ENCODE peak calls at places on chromosome 1, in four cellular contexts. One of them, this sample, is unnamed.

GRCh38 chr1:46819335-46819734 is 20.5 kb downstream of the CYP4B1 start:
- DNase-seq in CD8-positive, alpha-beta memory T cell: no peak
- DNase-seq in fibroblast of villous mesenchyme: no peak
- DNase-seq in fibroblast of lung: no peak
- DNase-seq in this sample: no peak

GRCh38 chr1:30804381-30804780 is 46.8 kb upstream of the LAPTM5 start:
- DNase-seq in CD8-positive, alpha-beta memory T cell: no peak
- DNase-seq in fibroblast of villous mesenchyme: no peak
- DNase-seq in fibroblast of lung: no peak
- DNase-seq in this sample: no peak

GRCh38 chr1:192914092-192914491 is 105.3 kb downstream of the RGS2 start:
- DNase-seq in CD8-positive, alpha-beta memory T cell: no peak
- DNase-seq in fibroblast of villous mesenchyme: no peak
- DNase-seq in fibroblast of lung: no peak
- DNase-seq in this sample: no peak

GRCh38 chr1:71049951-71050598 is 2.5 kb upstream of the PTGER3 start:
- DNase-seq in CD8-positive, alpha-beta memory T cell: peak; percentile 42
- DNase-seq in fibroblast of villous mesenchyme: peak; percentile 75
- DNase-seq in fibroblast of lung: peak; percentile 57
- DNase-seq in this sample: peak; percentile 87

GRCh38 chr1:181396811-181397210 is 86.5 kb upstream of the CACNA1E start:
- DNase-seq in CD8-positive, alpha-beta memory T cell: no peak
- DNase-seq in fibroblast of villous mesenchyme: no peak
- DNase-seq in fibroblast of lung: no peak
- DNase-seq in this sample: no peak

GRCh38 chr1:83942914-83943313 is 56.0 kb downstream of the TTLL7 start:
- DNase-seq in CD8-positive, alpha-beta memory T cell: no peak
- DNase-seq in fibroblast of villous mesenchyme: no peak
- DNase-seq in fibroblast of lung: peak; percentile 71
- DNase-seq in this sample: no peak

GRCh38 chr1:21936366-21937031 is 611 bp downstream of the HSPG2 start:
- DNase-seq in CD8-positive, alpha-beta memory T cell: peak; percentile 9
- DNase-seq in fibroblast of villous mesenchyme: no peak
- DNase-seq in fibroblast of lung: no peak
- DNase-seq in this sample: peak; percentile 51

GRCh38 chr1:25675729-25676476 is 59.3 kb downstream of the MAN1C1 start:
- DNase-seq in CD8-positive, alpha-beta memory T cell: peak; percentile 91
- DNase-seq in fibroblast of villous mesenchyme: no peak
- DNase-seq in fibroblast of lung: no peak
- DNase-seq in this sample: no peak

GRCh38 chr1:234617986-234618725 is 8.2 kb upstream of the IRF2BP2 start:
- DNase-seq in CD8-positive, alpha-beta memory T cell: no peak
- DNase-seq in fibroblast of villous mesenchyme: peak; percentile 85
- DNase-seq in fibroblast of lung: peak; percentile 93
- DNase-seq in this sample: peak; percentile 88

DNA sequence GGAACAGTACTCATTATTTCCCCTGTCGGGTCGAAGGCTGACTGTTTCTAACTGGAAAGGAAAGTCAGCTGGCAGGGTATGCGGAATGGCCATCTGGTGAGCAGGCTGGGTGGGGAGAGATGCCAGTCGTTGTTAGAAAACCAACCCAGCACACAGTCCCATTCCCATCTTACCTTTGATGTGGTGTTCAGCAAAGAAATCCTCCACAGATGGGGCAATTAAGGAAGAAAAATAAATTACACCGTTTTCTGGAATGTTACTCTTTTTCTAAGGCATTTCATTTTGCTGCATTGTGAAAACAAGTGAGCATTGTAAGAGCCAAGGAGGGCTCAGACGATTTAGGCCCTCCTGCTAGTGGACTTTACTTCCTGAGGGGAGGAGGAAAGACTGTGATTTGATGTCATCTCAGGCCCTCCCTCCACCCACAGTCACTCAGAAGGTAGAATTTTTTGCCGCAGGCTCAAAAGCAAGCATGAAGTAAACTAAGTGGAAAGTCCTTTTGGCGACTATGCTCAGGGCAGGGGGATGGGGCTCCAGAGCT is at the start of gene SLC16A4:
- DNase-seq in CD8-positive, alpha-beta memory T cell: no peak
- DNase-seq in fibroblast of villous mesenchyme: peak; percentile 81
- DNase-seq in fibroblast of lung: peak; percentile 86
- DNase-seq in this sample: peak; percentile 86
- H3K4me3 ChIP-seq in CD8-positive, alpha-beta memory T cell: no peak within 1 kb of the TSS
- H3K4me3 ChIP-seq in fibroblast of villous mesenchyme: peak within 1 kb of the TSS; percentile 62
- H3K4me3 ChIP-seq in fibroblast of lung: peak within 1 kb of the TSS; percentile 52
- H3K4me3 ChIP-seq in this sample: peak within 1 kb of the TSS; percentile 58

GRCh38 chr1:156598125-156598524 is 3.2 kb downstream of the GPATCH4 start:
- DNase-seq in CD8-positive, alpha-beta memory T cell: no peak
- DNase-seq in fibroblast of villous mesenchyme: no peak
- DNase-seq in fibroblast of lung: no peak
- DNase-seq in this sample: no peak
- H3K4me3 ChIP-seq in CD8-positive, alpha-beta memory T cell: no peak overlapping the region
- H3K4me3 ChIP-seq in fibroblast of villous mesenchyme: no peak overlapping the region
- H3K4me3 ChIP-seq in fibroblast of lung: no peak overlapping the region
- H3K4me3 ChIP-seq in this sample: no peak overlapping the region

GRCh38 chr1:41662656-41663437 is 178.4 kb upstream of the EDN2 start:
- DNase-seq in CD8-positive, alpha-beta memory T cell: no peak
- DNase-seq in fibroblast of villous mesenchyme: peak; percentile 88
- DNase-seq in fibroblast of lung: peak; percentile 85
- DNase-seq in this sample: peak; percentile 83
- H3K4me3 ChIP-seq in CD8-positive, alpha-beta memory T cell: no peak overlapping the region
- H3K4me3 ChIP-seq in fibroblast of villous mesenchyme: peak overlapping the region; percentile 49
- H3K4me3 ChIP-seq in fibroblast of lung: peak overlapping the region; percentile 57
- H3K4me3 ChIP-seq in this sample: peak overlapping the region; percentile 71

DNA sequence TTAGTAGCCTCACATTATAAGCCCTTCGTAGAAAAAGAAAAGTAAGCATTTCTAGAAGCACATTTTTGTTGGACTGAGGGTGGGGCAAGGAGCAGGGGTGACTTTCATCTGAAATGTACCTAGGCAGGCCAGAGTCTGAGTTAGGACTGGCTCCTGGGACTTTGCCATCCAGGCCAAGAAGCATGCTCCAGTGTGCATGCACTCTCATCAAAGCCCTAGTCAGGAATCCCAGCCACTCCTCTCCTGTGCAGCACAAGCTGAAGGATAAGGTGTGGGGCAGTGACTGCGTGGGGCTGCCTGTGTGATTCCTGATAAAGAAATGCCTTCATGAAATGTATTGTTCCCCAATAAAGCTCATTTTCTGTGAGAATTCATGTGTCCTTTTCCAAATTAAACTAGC is 88.2 kb downstream of the GFI1 start:
- DNase-seq in CD8-positive, alpha-beta memory T cell: no peak
- DNase-seq in fibroblast of villous mesenchyme: no peak
- DNase-seq in fibroblast of lung: no peak
- DNase-seq in this sample: no peak
- H3K4me3 ChIP-seq in CD8-positive, alpha-beta memory T cell: no peak overlapping the region
- H3K4me3 ChIP-seq in fibroblast of villous mesenchyme: no peak overlapping the region
- H3K4me3 ChIP-seq in fibroblast of lung: no peak overlapping the region
- H3K4me3 ChIP-seq in this sample: no peak overlapping the region

DNA sequence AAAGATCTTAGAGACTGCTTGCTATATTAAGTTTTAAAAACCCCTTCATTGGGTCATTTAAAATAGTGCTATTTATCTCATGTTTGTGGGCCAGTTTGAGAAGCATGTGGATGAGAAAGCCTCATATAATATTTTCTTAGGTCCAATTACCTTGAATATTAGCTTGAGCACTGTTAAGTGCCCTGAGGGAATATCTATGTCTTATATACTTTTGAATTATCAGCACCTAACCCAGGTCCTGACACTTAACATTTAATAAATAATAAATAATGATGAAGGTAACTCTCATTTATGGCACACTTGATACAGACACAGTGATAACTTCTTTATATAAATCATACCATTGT is 293 bp upstream of the GBP2 start:
- DNase-seq in CD8-positive, alpha-beta memory T cell: no peak
- DNase-seq in fibroblast of villous mesenchyme: no peak
- DNase-seq in fibroblast of lung: no peak
- DNase-seq in this sample: no peak
- H3K4me3 ChIP-seq in CD8-positive, alpha-beta memory T cell: peak overlapping the region; percentile 59
- H3K4me3 ChIP-seq in fibroblast of villous mesenchyme: peak overlapping the region; percentile 66
- H3K4me3 ChIP-seq in fibroblast of lung: peak overlapping the region; percentile 59
- H3K4me3 ChIP-seq in this sample: peak overlapping the region; percentile 92

GRCh38 chr1:163673756-163674155 is 352.0 kb downstream of the NUF2 start:
- DNase-seq in CD8-positive, alpha-beta memory T cell: no peak
- DNase-seq in fibroblast of villous mesenchyme: peak; percentile 71
- DNase-seq in fibroblast of lung: peak; percentile 46
- DNase-seq in this sample: peak; percentile 86
- H3K4me3 ChIP-seq in CD8-positive, alpha-beta memory T cell: no peak overlapping the region
- H3K4me3 ChIP-seq in fibroblast of villous mesenchyme: no peak overlapping the region
- H3K4me3 ChIP-seq in fibroblast of lung: no peak overlapping the region
- H3K4me3 ChIP-seq in this sample: peak overlapping the region; percentile 56

GRCh38 chr1:1233567-1233892 is 1.5 kb downstream of the B3GALT6 start:
- DNase-seq in CD8-positive, alpha-beta memory T cell: no peak
- DNase-seq in fibroblast of villous mesenchyme: no peak
- DNase-seq in fibroblast of lung: no peak
- DNase-seq in this sample: no peak
- H3K4me3 ChIP-seq in CD8-positive, alpha-beta memory T cell: no peak overlapping the region
- H3K4me3 ChIP-seq in fibroblast of villous mesenchyme: no peak overlapping the region
- H3K4me3 ChIP-seq in fibroblast of lung: no peak overlapping the region
- H3K4me3 ChIP-seq in this sample: no peak overlapping the region

GRCh38 chr1:220879090-220879508 is at the start of gene HLX:
- DNase-seq in CD8-positive, alpha-beta memory T cell: no peak
- DNase-seq in fibroblast of villous mesenchyme: peak; percentile 94
- DNase-seq in fibroblast of lung: peak; percentile 89
- DNase-seq in this sample: peak; percentile 97

GRCh38 chr1:220878223-220879081 is 791 bp upstream of the HLX start:
- DNase-seq in CD8-positive, alpha-beta memory T cell: no peak
- DNase-seq in fibroblast of villous mesenchyme: no peak
- DNase-seq in fibroblast of lung: no peak
- DNase-seq in this sample: no peak

GRCh38 chr1:220876511-220877347 is 2.5 kb upstream of the HLX start:
- DNase-seq in CD8-positive, alpha-beta memory T cell: no peak
- DNase-seq in fibroblast of villous mesenchyme: no peak
- DNase-seq in fibroblast of lung: peak; percentile 32
- DNase-seq in this sample: no peak

GRCh38 chr1:220879509-220880366 is 495 bp downstream of the HLX start:
- DNase-seq in CD8-positive, alpha-beta memory T cell: no peak
- DNase-seq in fibroblast of villous mesenchyme: peak; percentile 37
- DNase-seq in fibroblast of lung: peak; percentile 56
- DNase-seq in this sample: peak; percentile 83

GRCh38 chr1:220877348-220878095 is 1.7 kb upstream of the HLX start:
- DNase-seq in CD8-positive, alpha-beta memory T cell: no peak
- DNase-seq in fibroblast of villous mesenchyme: no peak
- DNase-seq in fibroblast of lung: no peak
- DNase-seq in this sample: no peak
- H3K4me3 ChIP-seq in CD8-positive, alpha-beta memory T cell: no peak overlapping the region
- H3K4me3 ChIP-seq in fibroblast of villous mesenchyme: no peak overlapping the region
- H3K4me3 ChIP-seq in fibroblast of lung: no peak overlapping the region
- H3K4me3 ChIP-seq in this sample: no peak overlapping the region

DNA sequence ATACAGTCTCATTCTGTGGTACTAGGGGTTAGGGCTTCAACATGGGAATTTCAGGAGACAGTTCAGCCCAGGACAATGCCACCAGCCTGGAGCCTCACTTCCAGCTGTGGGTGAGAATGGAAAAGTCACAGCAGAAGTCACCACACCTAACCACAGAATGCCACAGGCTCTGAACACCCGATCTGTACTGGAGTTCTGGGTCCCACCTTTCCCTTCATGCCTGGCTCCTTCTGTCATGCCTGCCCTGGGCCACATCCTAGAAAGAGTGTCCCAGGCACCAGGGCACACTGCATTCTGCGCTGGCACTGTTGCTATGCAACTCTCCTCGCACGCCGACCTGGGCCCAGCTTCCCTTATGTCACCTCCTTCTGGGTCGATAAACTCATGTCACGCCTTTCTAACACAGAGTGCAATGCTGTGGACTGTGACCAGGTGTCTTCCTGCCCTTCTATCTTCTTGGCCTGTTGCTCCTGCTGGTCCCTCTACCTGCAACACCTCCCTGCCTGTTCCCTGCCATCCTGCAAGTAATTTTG is 21.2 kb downstream of the RCSD1 start:
- DNase-seq in CD8-positive, alpha-beta memory T cell: no peak
- DNase-seq in fibroblast of villous mesenchyme: no peak
- DNase-seq in fibroblast of lung: no peak
- DNase-seq in this sample: no peak
- H3K4me3 ChIP-seq in CD8-positive, alpha-beta memory T cell: no peak overlapping the region
- H3K4me3 ChIP-seq in fibroblast of villous mesenchyme: no peak overlapping the region
- H3K4me3 ChIP-seq in fibroblast of lung: no peak overlapping the region
- H3K4me3 ChIP-seq in this sample: no peak overlapping the region